ENCODE peak calls at places on chromosomes 11 and 22, in four cellular contexts. I, M, U and Y are unnamed samples.

GRCh38 chr22:17706451-17706900 is 67.8 kb downstream of the BID start:
- DNase-seq in I (peak; percentile 90), M (peak; percentile 81), U (peak; percentile 54), Y (no peak)

GRCh38 chr11:8963569-8964323 is 496 bp downstream of the TMEM9B start:
- DNase-seq in I (no peak), M (peak; percentile 70), U (peak; percentile 90), Y (peak; percentile 78)

GRCh38 chr22:42873361-42873760 is 16.3 kb upstream of the ARFGAP3 start:
- DNase-seq in I (no peak), M (no peak), U (no peak), Y (no peak)

GRCh38 chr22:47133263-47133662 is 370.8 kb downstream of the TBC1D22A start:
- DNase-seq in I (no peak), M (no peak), U (no peak), Y (no peak)

GRCh38 chr11:15889972-15890371 is 466.4 kb downstream of the SOX6 start:
- DNase-seq in I (peak; percentile 55), M (no peak), U (no peak), Y (no peak)

GRCh38 chr11:58674609-58675008 is 52.1 kb downstream of the CNTF start:
- DNase-seq in I (no peak), M (no peak), U (no peak), Y (no peak)

GRCh38 chr11:28697920-28698827 is 590.0 kb downstream of the METTL15 start:
- DNase-seq in I (peak; percentile 74), M (no peak), U (peak; percentile 36), Y (peak; percentile 82)

GRCh38 chr11:132734217-132734616 is 798.1 kb downstream of the OPCML start:
- DNase-seq in I (peak; percentile 18), M (no peak), U (no peak), Y (no peak)

GRCh38 chr11:103484545-103484944 is 375.3 kb downstream of the DYNC2H1 start:
- DNase-seq in I (no peak), M (no peak), U (no peak), Y (no peak)

GRCh38 chr22:41672780-41673509 is 15.7 kb downstream of the SNU13 start:
- DNase-seq in I (no peak), M (no peak), U (no peak), Y (no peak)

GRCh38 chr11:97548280-97548679 is 1158.5 kb downstream of the JRKL start:
- DNase-seq in I (no peak), M (no peak), U (no peak), Y (no peak)

GRCh38 chr11:92391866-92392265 is 167.2 kb downstream of the FAT3 start:
- DNase-seq in I (no peak), M (no peak), U (no peak), Y (no peak)

GRCh38 chr11:110147965-110148709 is 54.9 kb downstream of the ZC3H12C start:
- DNase-seq in I (peak; percentile 93), M (no peak), U (no peak), Y (no peak)

GRCh38 chr11:130634981-130635473 is 186.6 kb downstream of the ADAMTS15 start:
- DNase-seq in I (no peak), M (no peak), U (no peak), Y (no peak)

GRCh38 chr11:1239596-1240205 is 16.8 kb downstream of the MUC5B start:
- DNase-seq in I (no peak), M (no peak), U (no peak), Y (no peak)

GRCh38 chr11:71263391-71263790 is 11.0 kb upstream of the SHANK2 start:
- DNase-seq in I (no peak), M (no peak), U (no peak), Y (no peak)

GRCh38 chr11:117833401-117833891 is 8.9 kb upstream of the FXYD2 start:
- DNase-seq in I (no peak), M (no peak), U (peak; percentile 82), Y (no peak)

GRCh38 chr11:122642971-122643370 is 12.6 kb upstream of the UBASH3B start:
- DNase-seq in I (no peak), M (no peak), U (no peak), Y (no peak)

GRCh38 chr11:125999234-125999880 is 53.5 kb downstream of the VSIG10L2 start:
- DNase-seq in I (no peak), M (no peak), U (no peak), Y (no peak)

GRCh38 chr11:48013269-48013901 is 33.0 kb downstream of the PTPRJ start:
- DNase-seq in I (no peak), M (peak; percentile 66), U (peak; percentile 50), Y (no peak)

GRCh38 chr22:41828516-41828915 is 4.4 kb upstream of the SREBF2 start:
- DNase-seq in I (no peak), M (no peak), U (peak; percentile 30), Y (no peak)

GRCh38 chr22:38125731-38126344 is 15.4 kb upstream of the BAIAP2L2 start:
- DNase-seq in I (no peak), M (no peak), U (no peak), Y (no peak)

GRCh38 chr22:30210235-30210831 is 36.2 kb downstream of the LIF start:
- DNase-seq in I (peak; percentile 84), M (no peak), U (no peak), Y (no peak)

GRCh38 chr11:69943066-69943465 is 123.8 kb upstream of the FGF3 start:
- DNase-seq in I (no peak), M (peak; percentile 9), U (no peak), Y (no peak)
- TF ChIP-seq CTCF in I (peak; percentile 3), M (no peak), U (no peak), Y (no peak)

GRCh38 chr22:39453765-39454378 is 2.9 kb upstream of the MGAT3 start:
- DNase-seq in I (peak; percentile 73), M (no peak), U (no peak), Y (no peak)
- TF ChIP-seq CTCF in I (no peak), M (no peak), U (no peak), Y (no peak)

DNA sequence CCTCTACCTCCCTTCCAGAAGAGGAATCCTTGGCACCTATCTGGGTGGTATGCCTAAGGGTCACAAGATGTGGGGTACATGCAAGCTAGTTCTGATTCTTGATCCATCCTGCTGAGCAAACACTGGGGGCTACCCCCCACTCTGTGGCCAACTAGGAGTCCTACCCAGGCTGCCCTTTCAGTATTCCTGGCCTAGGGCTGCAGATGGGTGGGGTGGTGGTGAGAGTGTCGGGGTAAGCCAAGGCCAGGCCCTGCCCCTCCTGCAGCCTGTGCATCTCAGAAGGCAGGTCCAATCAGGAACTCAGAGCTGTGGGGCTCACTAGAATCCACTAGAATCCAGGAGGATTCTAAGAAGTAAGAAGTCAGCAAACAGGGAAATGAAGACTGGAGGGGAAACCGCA is 10.9 kb downstream of the SSH3 start:
- DNase-seq in I (no peak), M (no peak), U (no peak), Y (no peak)
- TF ChIP-seq CTCF in I (no peak), M (no peak), U (no peak), Y (no peak)

GRCh38 chr22:21022955-21023614 is 8.1 kb downstream of the P2RX6 start:
- DNase-seq in I (no peak), M (peak; percentile 32), U (no peak), Y (no peak)

GRCh38 chr22:21016644-21017420 is 1.9 kb downstream of the P2RX6 start:
- DNase-seq in I (no peak), M (no peak), U (no peak), Y (no peak)

GRCh38 chr22:21018314-21018713 is 3.3 kb downstream of the P2RX6 start:
- DNase-seq in I (no peak), M (no peak), U (no peak), Y (no peak)

GRCh38 chr22:21022507-21022906 is 7.5 kb downstream of the P2RX6 start:
- DNase-seq in I (no peak), M (peak; percentile 33), U (no peak), Y (no peak)

GRCh38 chr22:21020802-21021429 is 6.0 kb downstream of the P2RX6 start:
- DNase-seq in I (peak; percentile 29), M (peak; percentile 42), U (no peak), Y (no peak)
- TF ChIP-seq CTCF in I (peak; percentile 51), M (peak; percentile 32), U (no peak), Y (peak; percentile 15)

GRCh38 chr11:33323421-33323820 is 66.2 kb downstream of the HIPK3 start:
- DNase-seq in I (no peak), M (no peak), U (no peak), Y (no peak)
- TF ChIP-seq CTCF in I (no peak), M (peak; percentile 43), U (no peak), Y (no peak)

DNA sequence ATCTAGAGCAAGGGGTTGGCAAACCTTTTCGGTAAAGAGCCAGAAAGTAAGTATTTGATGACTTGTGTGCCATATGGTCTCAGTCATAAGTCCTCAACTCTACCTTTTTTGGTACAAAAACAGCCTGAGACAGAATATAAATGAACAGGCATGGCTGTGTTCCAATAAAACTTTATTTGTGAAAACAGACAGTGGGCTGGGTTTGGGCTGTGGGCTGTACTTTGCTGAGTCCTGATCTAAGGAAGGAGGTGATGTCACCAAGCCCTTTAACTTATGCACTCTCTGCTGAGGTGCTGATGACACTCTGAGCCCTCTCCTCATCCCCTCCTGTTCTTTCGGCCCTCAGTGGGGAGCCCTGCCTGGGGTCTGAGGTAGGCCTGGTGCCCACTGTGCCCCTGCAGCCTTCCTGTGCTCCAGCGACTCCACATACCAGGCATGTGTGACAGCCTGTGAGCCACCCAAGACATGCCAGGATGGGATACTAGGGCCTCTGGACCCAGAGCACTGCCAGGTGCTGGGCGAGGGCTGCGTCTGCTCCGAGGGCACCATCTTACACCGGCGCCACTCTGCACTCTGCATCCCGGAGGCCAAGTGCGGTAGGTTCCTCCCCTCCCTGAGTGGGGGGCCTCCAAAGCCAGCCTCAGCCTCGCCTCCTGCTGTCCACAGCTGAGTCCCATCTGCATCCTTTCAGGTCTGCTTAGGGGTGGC is 85.9 kb upstream of the MYOD1 start:
- DNase-seq in I (no peak), M (no peak), U (no peak), Y (no peak)
- TF ChIP-seq CTCF in I (no peak), M (no peak), U (no peak), Y (no peak)

GRCh38 chr22:36175892-36176291 is 15.3 kb upstream of the APOL3 start:
- DNase-seq in I (no peak), M (no peak), U (no peak), Y (no peak)
- TF ChIP-seq CTCF in I (no peak), M (no peak), U (no peak), Y (no peak)

GRCh38 chr11:43573233-43573632 is 107.3 kb upstream of the HSD17B12 start:
- DNase-seq in I (peak; percentile 34), M (no peak), U (no peak), Y (peak; percentile 58)
- TF ChIP-seq CTCF in I (peak; percentile 59), M (peak; percentile 46), U (no peak), Y (peak; percentile 63)

DNA sequence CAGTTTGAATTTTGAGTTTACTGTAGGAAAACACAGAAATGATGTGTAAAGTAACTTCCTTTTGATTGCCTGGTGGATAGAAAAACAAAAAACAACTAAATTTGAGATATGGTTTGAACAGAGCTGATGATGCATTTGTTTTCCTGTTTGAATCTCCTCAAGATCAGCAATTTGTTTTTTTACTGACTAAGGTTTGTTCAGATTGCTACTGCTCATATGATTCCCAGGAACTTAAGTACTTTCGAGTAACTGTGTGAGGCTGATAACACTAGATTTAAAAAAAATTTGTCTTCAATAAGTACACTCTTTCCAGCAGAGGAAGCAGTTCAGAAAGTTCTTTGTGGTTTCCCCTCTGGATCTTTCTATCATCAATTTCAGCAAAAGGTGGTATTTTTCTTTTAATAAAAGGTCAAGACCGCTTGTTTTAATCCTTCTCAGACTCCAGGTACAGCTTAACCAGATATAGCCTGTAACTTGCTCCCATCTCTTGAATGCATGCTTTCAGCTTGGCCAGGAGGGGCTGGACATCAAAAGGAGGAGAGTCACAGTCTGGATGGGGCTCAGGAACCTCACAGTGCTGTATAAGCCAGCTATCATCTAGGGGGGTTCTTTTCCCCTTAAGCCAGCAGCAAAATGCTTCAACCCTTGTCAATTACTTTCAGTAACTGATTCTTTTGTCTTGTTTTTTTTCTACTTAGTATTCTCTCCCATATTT is 12.3 kb upstream of the MS4A6E start:
- DNase-seq in I (no peak), M (no peak), U (no peak), Y (no peak)
- TF ChIP-seq CTCF in I (no peak), M (no peak), U (no peak), Y (no peak)